ENCODE peak calls at places on chromosome 1, in seven cellular contexts. R is memory B cell; C is stimulated activated effector memory CD8-positive, alpha-beta T cell treated with anti-CD3 and anti-CD28 coated beads, Interleukin-12 subunit alpha, Interleukin-12 subunit beta, amount 100 ng/mL, for 72 hours; N is iPS-NIHi11; A is glutamatergic neuron; L is A172; U is HTR-8/SVneo. I is an unnamed sample.

GRCh38 chr1:30133414-30134055 is 589.9 kb downstream of the MATN1 start:
- DNase-seq in A (no peak), C (no peak), U (no peak), L (no peak), N (no peak), R (no peak), I (no peak)

GRCh38 chr1:10646347-10646861 is 150.0 kb downstream of the CASZ1 start:
- DNase-seq in C (no peak), A (no peak), R (no peak), N (peak), U (peak), L (peak), I (peak)

GRCh38 chr1:229843627-229844238 is 217.7 kb downstream of the URB2 start:
- DNase-seq in L (peak), R (no peak), A (peak), U (peak), C (no peak), N (peak), I (peak)

GRCh38 chr1:192700834-192701271 is 64.9 kb downstream of the RGS13 start:
- DNase-seq in C (no peak), U (peak), A (no peak), L (peak), N (no peak), R (no peak), I (peak)

GRCh38 chr1:14142397-14143095 is 442.6 kb downstream of the PRDM2 start:
- DNase-seq in N (no peak), U (no peak), L (no peak), C (no peak), R (no peak), A (no peak), I (no peak)

GRCh38 chr1:30872033-30872947 is 36.3 kb downstream of the SDC3 start:
- DNase-seq in U (no peak), L (no peak), C (no peak), N (peak), R (no peak), A (no peak), I (no peak)

GRCh38 chr1:223423641-223424233 is 30.5 kb downstream of the CCDC185 start:
- DNase-seq in N (no peak), L (peak), R (no peak), A (no peak), U (no peak), C (no peak), I (peak)

GRCh38 chr1:86765073-86765472 is 60.7 kb downstream of the SH3GLB1 start:
- DNase-seq in L (no peak), U (no peak), A (no peak), C (no peak), R (no peak), N (no peak), I (no peak)

GRCh38 chr1:182615468-182616129 is 11.4 kb upstream of the RGS16 start:
- DNase-seq in L (peak), N (no peak), U (no peak), A (no peak), C (peak), R (no peak), I (peak)

GRCh38 chr1:231390071-231390470 is 32.0 kb downstream of the EGLN1 start:
- DNase-seq in R (no peak), C (no peak), L (peak), N (no peak), A (no peak), U (no peak), I (peak)

GRCh38 chr1:151596166-151596933 is 15.5 kb upstream of the SNX27 start:
- DNase-seq in C (no peak), L (peak), A (no peak), R (no peak), U (no peak), N (no peak), I (peak)

GRCh38 chr1:181119076-181119989 is 30.8 kb downstream of the IER5 start:
- DNase-seq in R (no peak), L (no peak), N (no peak), A (no peak), U (no peak), C (no peak), I (no peak)

GRCh38 chr1:65512383-65512782 is 91.9 kb downstream of the LEPR start:
- DNase-seq in U (no peak), A (no peak), R (no peak), L (no peak), N (no peak), C (no peak), I (no peak)

GRCh38 chr1:150560986-150561829 is 12.0 kb downstream of the ADAMTSL4 start:
- DNase-seq in N (peak), A (peak), C (peak), L (peak), U (peak), R (peak), I (peak)